ENCODE peak calls at places on chromosomes 16 and 17, in eight cellular contexts. V, M, O, S, I, N, G and R are unnamed samples.

GRCh38 chr17:40659909-40660308 is 5.1 kb downstream of the KRT222 start:
- DNase-seq in V (no peak), M (no peak), O (no peak), S (no peak), I (no peak), N (no peak), G (no peak), R (no peak)

GRCh38 chr17:66667491-66668030 is 167.4 kb upstream of the CACNG5 start:
- DNase-seq in V (no peak), M (no peak), O (no peak), S (no peak), I (no peak), N (no peak), G (no peak), R (no peak)

GRCh38 chr16:57800213-57801097 is 1.8 kb downstream of the KIFC3 start:
- DNase-seq in V (no peak), M (no peak), O (peak), S (no peak), I (no peak), N (peak), G (no peak), R (no peak)

GRCh38 chr16:9965079-9965478 is 217.1 kb downstream of the GRIN2A start:
- DNase-seq in V (no peak), M (no peak), O (no peak), S (no peak), I (no peak), N (no peak), G (no peak), R (no peak)

GRCh38 chr16:9297437-9298113 is 206.1 kb downstream of the HAPSTR1 start:
- DNase-seq in V (no peak), M (peak), O (peak), S (peak), I (peak), N (peak), G (peak), R (no peak)

GRCh38 chr17:788551-788950 is 6.4 kb downstream of the MRM3 start:
- DNase-seq in V (no peak), M (no peak), O (no peak), S (peak), I (no peak), N (no peak), G (no peak), R (peak)

GRCh38 chr17:70420876-70421445 is 251.6 kb downstream of the KCNJ2 start:
- DNase-seq in V (no peak), M (no peak), O (no peak), S (no peak), I (no peak), N (no peak), G (no peak), R (no peak)

GRCh38 chr16:72876221-72876620 is 171.7 kb downstream of the ZFHX3 start:
- DNase-seq in V (peak), M (no peak), O (peak), S (peak), I (no peak), N (peak), G (no peak), R (peak)

GRCh38 chr17:9487406-9487805 is 88.2 kb downstream of the STX8 start:
- DNase-seq in V (no peak), M (no peak), O (no peak), S (no peak), I (no peak), N (no peak), G (no peak), R (no peak)

GRCh38 chr17:4708436-4708835 is 2.0 kb upstream of the ARRB2 start:
- DNase-seq in V (no peak), M (no peak), O (no peak), S (no peak), I (peak), N (no peak), G (peak), R (no peak)

GRCh38 chr16:27852681-27853080 is 210.8 kb downstream of the GSG1L start:
- DNase-seq in V (no peak), M (no peak), O (no peak), S (peak), I (no peak), N (no peak), G (no peak), R (no peak)

GRCh38 chr17:19501219-19501618 is 32.4 kb upstream of the SLC47A1 start:
- DNase-seq in V (no peak), M (no peak), O (no peak), S (peak), I (no peak), N (no peak), G (no peak), R (no peak)

GRCh38 chr17:80887639-80888175 is 103.9 kb upstream of the CHMP6 start:
- DNase-seq in V (no peak), M (no peak), O (no peak), S (peak), I (no peak), N (no peak), G (no peak), R (no peak)

GRCh38 chr17:79981661-79982101 is 54.0 kb downstream of the TBC1D16 start:
- DNase-seq in V (no peak), M (no peak), O (no peak), S (peak), I (no peak), N (no peak), G (no peak), R (peak)

GRCh38 chr16:80202831-80203230 is 338.0 kb upstream of the DYNLRB2 start:
- DNase-seq in V (no peak), M (no peak), O (no peak), S (no peak), I (no peak), N (no peak), G (no peak), R (no peak)

GRCh38 chr17:30375661-30376060 is 3.1 kb upstream of the CPD start:
- DNase-seq in V (no peak), M (no peak), O (no peak), S (no peak), I (no peak), N (no peak), G (no peak), R (no peak)

GRCh38 chr17:77297693-77298666 is 157.2 kb downstream of the SEC14L1 start:
- DNase-seq in V (no peak), M (no peak), O (no peak), S (no peak), I (no peak), N (no peak), G (no peak), R (no peak)

GRCh38 chr16:11619327-11619851 is 32.7 kb upstream of the LITAF start:
- DNase-seq in V (no peak), M (no peak), O (no peak), S (no peak), I (no peak), N (no peak), G (no peak), R (no peak)

GRCh38 chr17:15966183-15966878 is 21.4 kb downstream of the ADORA2B start:
- DNase-seq in V (peak), M (no peak), O (peak), S (peak), I (peak), N (peak), G (peak), R (peak)

GRCh38 chr16:66386629-66387622 is 20.4 kb downstream of the CDH5 start:
- DNase-seq in V (no peak), M (no peak), O (peak), S (peak), I (no peak), N (no peak), G (no peak), R (no peak)

GRCh38 chr17:75685508-75685907 is 18.4 kb downstream of the SAP30BP start:
- DNase-seq in V (no peak), M (no peak), O (no peak), S (peak), I (no peak), N (no peak), G (no peak), R (no peak)

GRCh38 chr17:36616391-36617029 is 15.1 kb downstream of the MRM1 start:
- DNase-seq in V (no peak), M (no peak), O (no peak), S (no peak), I (no peak), N (no peak), G (no peak), R (no peak)

GRCh38 chr16:49353650-49354049 is 20.0 kb upstream of the C16orf78 start:
- DNase-seq in V (no peak), M (no peak), O (no peak), S (no peak), I (no peak), N (no peak), G (no peak), R (no peak)

GRCh38 chr16:67346328-67346727 is 19.7 kb downstream of the LRRC36 start:
- DNase-seq in V (no peak), M (no peak), O (peak), S (no peak), I (no peak), N (peak), G (no peak), R (no peak)

GRCh38 chr16:72908362-72908838 is 139.5 kb downstream of the ZFHX3 start:
- DNase-seq in V (no peak), M (no peak), O (no peak), S (no peak), I (no peak), N (no peak), G (no peak), R (no peak)

GRCh38 chr16:85151603-85152413 is 39.5 kb upstream of the CIBAR2 start:
- DNase-seq in V (peak), M (no peak), O (peak), S (peak), I (no peak), N (peak), G (no peak), R (no peak)

GRCh38 chr17:68704897-68705296 is 103.7 kb upstream of the FAM20A start:
- DNase-seq in V (no peak), M (no peak), O (no peak), S (no peak), I (no peak), N (no peak), G (no peak), R (no peak)

GRCh38 chr17:36469733-36470132 is 16.7 kb upstream of the ZNHIT3 start:
- DNase-seq in V (no peak), M (no peak), O (no peak), S (peak), I (no peak), N (no peak), G (no peak), R (no peak)

GRCh38 chr16:17224350-17224749 is 246.4 kb downstream of the XYLT1 start:
- DNase-seq in V (no peak), M (no peak), O (no peak), S (no peak), I (no peak), N (no peak), G (no peak), R (no peak)

GRCh38 chr16:88936008-88936912 is 40.7 kb downstream of the CBFA2T3 start:
- DNase-seq in V (peak), M (no peak), O (no peak), S (peak), I (no peak), N (no peak), G (peak), R (no peak)
- TF ChIP-seq CTCF in V (no peak), M (peak), O (no peak), S (no peak), I (no peak), N (no peak), G (peak), R (no peak)

GRCh38 chr17:42985225-42985624 is 4.9 kb downstream of the RUNDC1 start:
- DNase-seq in V (no peak), M (no peak), O (no peak), S (no peak), I (no peak), N (peak), G (no peak), R (no peak)
- TF ChIP-seq POLR2AphosphoS5 in V (no peak), M (no peak), O (no peak), S (no peak), I (no peak), N (no peak), G (no peak), R (no peak)

GRCh38 chr16:47849736-47850135 is 306.1 kb downstream of the ABCC12 start:
- DNase-seq in V (no peak), M (no peak), O (no peak), S (no peak), I (no peak), N (no peak), G (no peak), R (no peak)

GRCh38 chr16:47852991-47853390 is 302.8 kb downstream of the ABCC12 start:
- DNase-seq in V (no peak), M (no peak), O (no peak), S (no peak), I (no peak), N (no peak), G (no peak), R (no peak)

GRCh38 chr16:47848481-47849109 is 307.2 kb downstream of the ABCC12 start:
- DNase-seq in V (no peak), M (peak), O (no peak), S (no peak), I (peak), N (no peak), G (no peak), R (no peak)

GRCh38 chr16:47851026-47851610 is 304.7 kb downstream of the ABCC12 start:
- DNase-seq in V (no peak), M (no peak), O (no peak), S (no peak), I (no peak), N (no peak), G (no peak), R (no peak)

DNA sequence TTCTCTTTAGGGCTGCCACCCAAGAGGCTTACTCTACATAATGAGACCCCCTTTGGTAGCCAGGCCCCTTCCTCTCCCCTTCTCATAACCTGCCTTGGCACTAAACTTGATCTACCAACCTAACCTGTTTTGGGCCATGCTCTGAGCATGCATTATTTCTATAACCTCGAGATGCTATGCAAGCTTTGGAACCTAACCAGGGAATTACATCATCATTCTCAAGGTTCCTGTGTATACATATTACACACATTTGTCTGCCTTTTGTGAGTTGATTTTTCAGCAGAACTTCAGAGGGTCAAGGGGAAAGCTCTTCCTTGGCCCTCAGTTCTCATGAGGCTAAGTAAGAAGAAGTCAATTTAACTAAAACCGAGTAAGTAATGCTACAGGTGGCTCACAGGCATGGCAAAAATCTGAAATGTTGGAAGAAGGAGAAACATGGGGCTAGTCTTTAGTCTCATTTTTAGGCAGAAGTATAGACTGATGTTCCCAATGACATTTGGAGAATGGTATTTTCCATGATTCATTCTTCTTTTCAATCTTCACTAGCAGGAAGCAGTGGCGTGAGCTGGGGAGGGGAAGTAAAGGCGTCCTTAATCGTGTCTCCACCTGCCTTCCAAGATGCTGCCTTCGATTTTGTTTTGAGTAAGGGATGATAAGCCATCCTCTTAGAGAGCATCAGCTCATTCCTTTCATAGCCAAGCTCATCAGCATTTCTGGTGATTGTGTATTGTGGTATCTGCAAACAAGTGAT is 308.4 kb downstream of the ABCC12 start:
- DNase-seq in V (no peak), M (no peak), O (no peak), S (no peak), I (no peak), N (no peak), G (no peak), R (no peak)
- H3K27ac ChIP-seq in V (no peak), M (no peak), O (no peak), S (no peak), I (no peak), N (no peak), G (no peak), R (no peak)

GRCh38 chr16:68782198-68783174 is 45.4 kb downstream of the CDH1 start:
- DNase-seq in V (no peak), M (no peak), O (no peak), S (no peak), I (no peak), N (no peak), G (no peak), R (no peak)

GRCh38 chr16:68781784-68782183 is 44.7 kb downstream of the CDH1 start:
- DNase-seq in V (no peak), M (no peak), O (no peak), S (no peak), I (no peak), N (no peak), G (no peak), R (no peak)

GRCh38 chr16:68778551-68779231 is 41.6 kb downstream of the CDH1 start:
- DNase-seq in V (peak), M (no peak), O (peak), S (no peak), I (peak), N (no peak), G (no peak), R (no peak)

GRCh38 chr16:68776821-68777485 is 39.9 kb downstream of the CDH1 start:
- DNase-seq in V (no peak), M (no peak), O (no peak), S (no peak), I (no peak), N (no peak), G (no peak), R (no peak)

GRCh38 chr16:68779891-68780290 is 42.8 kb downstream of the CDH1 start:
- DNase-seq in V (no peak), M (no peak), O (peak), S (no peak), I (no peak), N (no peak), G (peak), R (no peak)
- TF ChIP-seq CTCF in V (no peak), M (no peak), O (no peak), S (no peak), I (no peak), N (no peak), G (no peak), R (no peak)

GRCh38 chr17:45308016-45308365 is 8.8 kb downstream of the MAP3K14 start:
- DNase-seq in V (no peak), M (no peak), O (no peak), S (no peak), I (no peak), N (no peak), G (no peak), R (no peak)

GRCh38 chr17:45308840-45309239 is 8.0 kb downstream of the MAP3K14 start:
- DNase-seq in V (no peak), M (no peak), O (no peak), S (no peak), I (no peak), N (no peak), G (no peak), R (no peak)

GRCh38 chr17:45307290-45308015 is 9.4 kb downstream of the MAP3K14 start:
- DNase-seq in V (no peak), M (no peak), O (no peak), S (no peak), I (no peak), N (peak), G (no peak), R (no peak)

GRCh38 chr17:45310380-45311324 is 6.2 kb downstream of the MAP3K14 start:
- DNase-seq in V (peak), M (no peak), O (peak), S (no peak), I (no peak), N (no peak), G (no peak), R (no peak)

DNA sequence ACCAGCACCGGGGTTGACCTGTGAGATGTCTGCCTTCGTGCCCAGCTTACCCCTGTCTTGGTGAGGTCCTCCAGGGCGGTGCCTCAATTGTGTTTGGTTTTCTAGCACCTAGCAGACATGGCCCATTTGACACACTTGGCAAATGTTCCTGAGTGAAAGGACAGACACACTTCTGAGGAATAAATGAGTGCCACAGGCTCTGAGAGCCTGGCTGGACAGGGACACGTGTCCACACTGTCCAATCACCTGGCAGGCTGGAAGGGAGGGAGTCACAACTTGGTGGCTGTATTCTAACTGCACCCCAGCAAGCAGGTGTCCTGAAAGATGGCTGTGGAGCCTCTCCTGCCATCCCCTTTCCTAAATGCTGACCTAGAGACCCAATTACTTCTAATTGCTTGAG is 7.4 kb downstream of the MAP3K14 start:
- DNase-seq in V (no peak), M (no peak), O (no peak), S (no peak), I (no peak), N (no peak), G (no peak), R (no peak)
- TF ChIP-seq POLR2AphosphoS5 in V (no peak), M (no peak), O (no peak), S (no peak), I (no peak), N (no peak), G (no peak), R (no peak)

DNA sequence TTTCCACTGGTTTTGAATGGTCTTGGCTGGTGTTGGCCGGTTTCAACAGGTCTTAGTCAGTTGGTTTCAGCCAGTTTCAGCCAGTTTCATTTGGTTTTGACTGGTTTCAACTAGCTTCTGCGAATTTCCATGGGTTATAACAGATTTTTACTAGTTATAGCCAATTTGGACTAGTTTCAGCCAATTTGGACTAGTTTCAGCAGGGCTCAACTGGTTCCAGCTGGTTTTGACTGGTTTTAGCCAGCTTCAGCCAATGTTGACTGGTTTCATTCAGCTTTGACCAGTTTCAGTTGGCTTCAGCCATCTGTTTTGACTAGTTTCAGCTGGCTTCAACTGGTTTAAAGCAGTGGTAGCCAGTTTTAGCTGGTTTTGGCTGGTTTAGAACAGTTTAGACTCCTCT is 432.6 kb downstream of the UTP18 start:
- DNase-seq in V (no peak), M (no peak), O (no peak), S (no peak), I (no peak), N (no peak), G (no peak), R (no peak)
- H3K27ac ChIP-seq in V (no peak), M (no peak), O (no peak), S (no peak), I (no peak), N (no peak), G (no peak), R (no peak)

GRCh38 chr17:42441717-42442565 is 16.7 kb upstream of the ATP6V0A1 start:
- DNase-seq in V (peak), M (no peak), O (no peak), S (no peak), I (peak), N (peak), G (peak), R (no peak)

GRCh38 chr17:42436401-42436800 is 13.3 kb upstream of the CAVIN1 start:
- DNase-seq in V (peak), M (no peak), O (no peak), S (peak), I (no peak), N (peak), G (peak), R (no peak)

GRCh38 chr17:42438600-42439567 is 15.8 kb upstream of the CAVIN1 start:
- DNase-seq in V (peak), M (no peak), O (peak), S (no peak), I (peak), N (peak), G (peak), R (peak)
- TF ChIP-seq CTCF in V (peak), M (peak), O (peak), S (no peak), I (peak), N (peak), G (peak), R (peak)